ENCODE peak calls at places on chromosomes 2 and 18, in five cellular contexts. I is H9, W is endothelial cell of umbilical vein, V is PC-9, R is Karpas-422. J is an unnamed sample. For H3K79me2, the result is how much of the 10 kb centered on the place peaks cover.

GRCh38 chr18:46623541-46623940 is 33.5 kb downstream of the LOXHD1 start:
- DNase-seq in I (no peak), W (peak), V (no peak), R (no peak), J (no peak)

GRCh38 chr2:199606193-199606780 is 148.5 kb upstream of the SATB2 start:
- DNase-seq in I (no peak), W (no peak), V (no peak), R (no peak), J (no peak)

GRCh38 chr2:57516740-57517340 is 529.8 kb upstream of the VRK2 start:
- DNase-seq in I (no peak), W (peak), V (peak), R (peak), J (peak)

GRCh38 chr2:70192516-70192915 is 1.7 kb upstream of the C2orf42 start:
- DNase-seq in I (no peak), W (no peak), V (peak), R (no peak), J (no peak)

GRCh38 chr2:240286596-240286995 is 146.1 kb upstream of the OTOS start:
- DNase-seq in I (no peak), W (no peak), V (no peak), R (no peak), J (no peak)

GRCh38 chr2:199975297-199975895 is 20.0 kb downstream of the MAIP1 start:
- DNase-seq in I (no peak), W (no peak), V (no peak), R (no peak), J (no peak)

GRCh38 chr2:47360937-47361336 is 42.0 kb upstream of the MSH2 start:
- DNase-seq in I (no peak), W (no peak), V (peak), R (no peak), J (peak)

GRCh38 chr18:32257073-32257780 is 67.4 kb downstream of the MEP1B start:
- DNase-seq in I (no peak), W (no peak), V (no peak), R (no peak), J (no peak)

GRCh38 chr2:232887171-232887850 is 17.2 kb downstream of the SNORC start:
- DNase-seq in I (peak), W (no peak), V (no peak), R (no peak), J (no peak)

GRCh38 chr18:78720456-78721250 is 259.0 kb upstream of the SALL3 start:
- DNase-seq in I (no peak), W (no peak), V (no peak), R (no peak), J (no peak)

GRCh38 chr2:239596298-239596697 is 195.5 kb upstream of the HDAC4 start:
- DNase-seq in I (peak), W (no peak), V (no peak), R (no peak), J (no peak)

GRCh38 chr2:103293266-103293583 is 531.4 kb downstream of the TMEM182 start:
- DNase-seq in I (no peak), W (no peak), V (no peak), R (no peak), J (no peak)

GRCh38 chr18:54119524-54120019 is 104.9 kb downstream of the MBD2 start:
- DNase-seq in I (peak), W (peak), V (peak), R (peak), J (peak)

GRCh38 chr2:240630771-240631560 is 5.7 kb downstream of the GPR35 start:
- DNase-seq in I (no peak), W (no peak), V (no peak), R (no peak), J (no peak)

GRCh38 chr2:150938586-150938985 is 323.1 kb downstream of the RBM43 start:
- DNase-seq in I (no peak), W (no peak), V (no peak), R (no peak), J (peak)

GRCh38 chr2:241887806-241888522 is 18.4 kb downstream of the RTP5 start:
- DNase-seq in I (no peak), W (no peak), V (no peak), R (no peak), J (no peak)

GRCh38 chr2:68251855-68252406 is 401 bp downstream of the PPP3R1 start:
- DNase-seq in I (peak), W (peak), V (no peak), R (peak), J (no peak)
- H2AFZ ChIP-seq in I (no peak), W (peak), V (peak), R (no peak), J (no peak)

DNA sequence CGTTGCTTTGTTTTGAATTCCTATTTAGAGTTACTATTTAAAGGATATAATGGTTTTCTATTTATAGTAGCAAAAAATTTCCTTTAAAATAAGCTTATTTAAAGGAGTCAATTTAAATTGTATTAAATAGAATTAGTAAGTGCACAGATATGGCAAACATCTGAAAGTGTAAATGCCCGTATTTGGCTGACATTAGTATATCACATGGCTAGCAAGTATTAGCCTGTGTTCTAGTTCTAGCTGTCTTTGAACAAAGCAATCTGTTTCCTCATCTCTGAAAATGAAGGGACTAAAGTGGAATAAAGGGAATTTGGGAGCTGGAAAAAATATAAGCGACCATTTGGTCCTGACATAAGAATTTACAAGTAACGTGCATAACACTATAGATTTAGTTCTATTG is 32.2 kb downstream of the PELI1 start:
- DNase-seq in I (no peak), W (no peak), V (no peak), R (no peak), J (no peak)
- H3K79me2 ChIP-seq in I (under half), W (half or more), V (under half), R (half or more), J (under half)

DNA sequence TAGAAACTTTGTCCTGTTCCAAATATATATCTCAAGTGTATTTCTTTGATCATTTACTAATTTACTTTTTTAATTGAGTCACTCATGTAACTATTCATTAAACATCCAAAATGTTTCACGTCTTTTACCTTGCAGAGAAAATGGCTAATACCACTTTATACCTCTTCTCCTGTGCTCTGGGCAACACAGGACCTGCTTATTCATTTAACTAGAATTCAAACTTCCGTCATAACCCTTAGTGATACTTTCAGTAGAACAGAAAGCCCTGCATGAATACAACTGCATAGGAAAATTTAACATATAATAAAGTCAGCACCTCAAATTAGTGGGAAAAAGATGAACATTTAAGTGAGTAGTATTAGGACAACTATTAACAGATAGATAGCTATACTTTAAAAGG is 205.2 kb downstream of the MREG start:
- DNase-seq in I (no peak), W (no peak), V (no peak), R (no peak), J (no peak)
- H2AFZ ChIP-seq in I (no peak), W (no peak), V (no peak), R (no peak), J (no peak)

GRCh38 chr2:44200759-44201158 is 32.1 kb downstream of the PPM1B start:
- DNase-seq in I (no peak), W (no peak), V (no peak), R (no peak), J (no peak)

GRCh38 chr2:44200011-44200410 is 31.3 kb downstream of the PPM1B start:
- DNase-seq in I (no peak), W (no peak), V (no peak), R (no peak), J (no peak)

GRCh38 chr2:44205169-44205568 is 36.5 kb downstream of the PPM1B start:
- DNase-seq in I (no peak), W (no peak), V (no peak), R (no peak), J (no peak)

GRCh38 chr2:44203542-44203941 is 34.9 kb downstream of the PPM1B start:
- DNase-seq in I (no peak), W (no peak), V (no peak), R (no peak), J (no peak)

GRCh38 chr2:44201648-44202047 is 33.0 kb downstream of the PPM1B start:
- DNase-seq in I (no peak), W (no peak), V (no peak), R (no peak), J (no peak)
- H3K79me2 ChIP-seq in I (under half), W (under half), V (half or more), R (half or more), J (half or more)

DNA sequence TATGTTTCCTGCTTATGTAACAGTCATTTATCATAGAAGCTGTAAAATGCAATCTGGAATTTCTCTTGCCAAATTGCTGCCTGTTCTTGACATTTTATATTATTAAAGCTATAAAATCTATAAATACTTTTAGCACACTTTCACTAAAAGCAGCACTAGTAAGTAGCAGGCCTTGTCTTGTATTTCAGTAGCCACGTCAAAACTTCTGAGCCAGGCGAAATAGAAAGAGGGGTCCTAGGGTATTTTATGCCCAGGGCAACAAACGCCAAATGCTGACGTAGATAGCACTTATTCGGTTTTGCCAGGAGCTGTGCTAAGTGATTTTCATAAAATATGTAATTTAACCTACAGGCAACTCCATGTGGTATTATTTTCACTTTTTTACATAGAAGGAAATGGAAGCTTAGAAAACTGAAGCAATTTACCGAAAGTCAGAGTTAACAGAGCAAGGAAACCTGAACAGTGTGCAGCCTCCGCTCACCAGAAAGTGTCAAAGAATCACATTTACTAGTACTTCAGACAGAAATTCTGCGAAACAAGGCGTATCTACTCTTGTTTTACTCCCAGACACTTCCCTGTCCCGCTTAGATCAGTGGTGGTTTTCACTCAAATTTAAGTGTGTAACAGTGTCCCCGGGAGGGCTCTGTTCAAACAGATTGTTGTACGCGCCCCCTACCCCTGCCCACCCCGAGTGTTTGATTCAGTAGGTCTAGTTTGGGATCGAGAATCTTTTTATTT is 1.1 kb upstream of the CYP20A1 start:
- DNase-seq in I (no peak), W (no peak), V (no peak), R (no peak), J (no peak)
- H2AFZ ChIP-seq in I (no peak), W (no peak), V (peak), R (no peak), J (no peak)

DNA sequence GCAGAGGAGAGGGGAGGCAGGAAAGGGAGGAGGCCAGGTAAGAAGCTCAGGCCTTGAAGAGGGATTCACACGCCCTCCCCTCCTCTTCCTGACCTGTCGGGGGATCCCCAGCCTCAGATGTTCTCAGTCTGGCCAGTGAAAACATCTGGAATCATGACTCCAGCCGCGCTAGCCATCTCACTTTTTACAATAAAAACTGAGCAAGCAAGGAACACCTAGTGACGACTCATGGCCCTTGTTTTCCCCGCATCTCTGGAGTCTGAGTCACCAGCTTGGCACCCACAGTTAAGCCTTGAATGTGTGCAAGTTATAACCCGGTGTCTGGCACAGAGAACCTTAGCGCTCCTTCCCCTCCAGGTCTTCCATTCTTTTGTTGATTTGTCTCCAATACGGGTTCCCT is 74.3 kb downstream of the SH3BP4 start:
- DNase-seq in I (no peak), W (peak), V (peak), R (no peak), J (peak)
- H3K79me2 ChIP-seq in I (under half), W (half or more), V (half or more), R (under half), J (half or more)

GRCh38 chr2:211996857-211997256 is 541.7 kb downstream of the ERBB4 start:
- DNase-seq in I (no peak), W (no peak), V (no peak), R (no peak), J (no peak)
- H2AFZ ChIP-seq in I (no peak), W (peak), V (peak), R (no peak), J (no peak)

J was measured in astrocyte.